ENCODE peak calls at places on chromosomes 6 and 20, in seven cellular contexts. A is B cell, P is nephron progenitor cell, R is pancreas, I is fibroblast of mammary gland, L is GM13976, H is Calu3. O is an unnamed sample.

GRCh38 chr20:11849270-11849920 is 68.3 kb upstream of the BTBD3 start:
- DNase-seq in A (no peak), P (no peak), R (no peak), I (peak), L (no peak), H (no peak), O (no peak)

GRCh38 chr20:42567409-42567808 is 622.3 kb downstream of the PTPRT start:
- DNase-seq in A (no peak), P (no peak), R (no peak), I (no peak), L (no peak), H (peak), O (no peak)

GRCh38 chr6:123829302-123829953 is 25.8 kb downstream of the NKAIN2 start:
- DNase-seq in A (no peak), P (no peak), R (no peak), I (peak), L (no peak), H (no peak), O (no peak)

GRCh38 chr6:161503570-161503969 is 229.7 kb upstream of the AGPAT4 start:
- DNase-seq in A (no peak), P (no peak), R (no peak), I (no peak), L (no peak), H (no peak), O (no peak)

GRCh38 chr6:62891065-62891647 is 320.1 kb upstream of the FKBP1C start:
- DNase-seq in A (no peak), P (no peak), R (no peak), I (peak), L (no peak), H (peak), O (no peak)

GRCh38 chr6:73079978-73080377 is 145.3 kb downstream of the KHDC1L start:
- DNase-seq in A (no peak), P (no peak), R (no peak), I (peak), L (peak), H (no peak), O (no peak)

GRCh38 chr6:27263886-27264285 is 16.4 kb downstream of the PRSS16 start:
- DNase-seq in A (no peak), P (no peak), R (no peak), I (no peak), L (no peak), H (no peak), O (no peak)

GRCh38 chr6:53979468-53980067 is 131.7 kb upstream of the MLIP start:
- DNase-seq in A (peak), P (peak), R (no peak), I (peak), L (peak), H (peak), O (peak)

GRCh38 chr6:25136879-25137278 is 142.3 kb upstream of the CARMIL1 start:
- DNase-seq in A (no peak), P (no peak), R (no peak), I (peak), L (no peak), H (no peak), O (no peak)

GRCh38 chr20:23455641-23456040 is 3.0 kb upstream of the CST11 start:
- DNase-seq in A (no peak), P (no peak), R (no peak), I (no peak), L (no peak), H (no peak), O (no peak)

GRCh38 chr6:110625883-110626282 is 149.5 kb upstream of the SLC22A16 start:
- DNase-seq in A (no peak), P (no peak), R (no peak), I (peak), L (no peak), H (no peak), O (no peak)

GRCh38 chr6:37502703-37503485 is 3.2 kb upstream of the CCDC167 start:
- DNase-seq in A (peak), P (no peak), R (no peak), I (no peak), L (no peak), H (no peak), O (no peak)

GRCh38 chr6:33905081-33905609 is 101.3 kb upstream of the MLN start:
- DNase-seq in A (peak), P (no peak), R (no peak), I (no peak), L (no peak), H (no peak), O (no peak)

GRCh38 chr20:19786311-19786710 is 28.3 kb downstream of the RIN2 start:
- DNase-seq in A (no peak), P (no peak), R (no peak), I (peak), L (no peak), H (no peak), O (no peak)

GRCh38 chr20:33081411-33082154 is 2.1 kb downstream of the BPIFB4 start:
- DNase-seq in A (no peak), P (no peak), R (no peak), I (no peak), L (no peak), H (no peak), O (no peak)

GRCh38 chr6:14382381-14383236 is 265.0 kb downstream of the CD83 start:
- DNase-seq in A (no peak), P (no peak), R (no peak), I (no peak), L (no peak), H (no peak), O (no peak)

GRCh38 chr20:38294334-38294592 is 9.7 kb upstream of the BPI start:
- DNase-seq in A (no peak), P (no peak), R (no peak), I (no peak), L (no peak), H (no peak), O (no peak)

GRCh38 chr6:53347250-53347920 is 1.4 kb downstream of the ELOVL5 start:
- DNase-seq in A (peak), P (no peak), R (peak), I (peak), L (no peak), H (no peak), O (peak)

GRCh38 chr6:57173886-57174510 is 1.9 kb downstream of the BAG2 start:
- DNase-seq in A (no peak), P (no peak), R (no peak), I (peak), L (no peak), H (peak), O (no peak)

GRCh38 chr20:12201289-12201991 is 283.7 kb downstream of the BTBD3 start:
- DNase-seq in A (no peak), P (no peak), R (no peak), I (peak), L (no peak), H (no peak), O (no peak)

GRCh38 chr6:11323666-11324452 is 91.4 kb upstream of the NEDD9 start:
- DNase-seq in A (no peak), P (no peak), R (no peak), I (no peak), L (peak), H (no peak), O (no peak)

GRCh38 chr6:153767127-153767526 is 271.9 kb upstream of the OPRM1 start:
- DNase-seq in A (no peak), P (no peak), R (no peak), I (no peak), L (no peak), H (no peak), O (no peak)

GRCh38 chr6:27468334-27468733 is 4.6 kb downstream of the ZNF184 start:
- DNase-seq in A (no peak), P (no peak), R (no peak), I (peak), L (no peak), H (no peak), O (no peak)

GRCh38 chr6:40482532-40482931 is 104.6 kb downstream of the LRFN2 start:
- DNase-seq in A (no peak), P (peak), R (no peak), I (no peak), L (no peak), H (no peak), O (no peak)

GRCh38 chr20:48398506-48399449 is 429.0 kb downstream of the PREX1 start:
- DNase-seq in A (no peak), P (peak), R (no peak), I (peak), L (no peak), H (no peak), O (no peak)

GRCh38 chr6:154425034-154425433 is 68.4 kb upstream of the IPCEF1 start:
- DNase-seq in A (no peak), P (no peak), R (no peak), I (no peak), L (no peak), H (no peak), O (no peak)

GRCh38 chr20:50689864-50690263 is 1.5 kb downstream of the RIPOR3 start:
- DNase-seq in A (no peak), P (no peak), R (peak), I (peak), L (no peak), H (peak), O (no peak)
- TF ChIP-seq CTCF in A (no peak), P (no peak), R (no peak), I (no peak), L (no peak), H (no peak), O (no peak)

GRCh38 chr20:17628101-17628841 is 53.8 kb downstream of the RRBP1 start:
- DNase-seq in A (no peak), P (no peak), R (no peak), I (no peak), L (no peak), H (no peak), O (no peak)
- TF ChIP-seq CTCF in A (no peak), P (no peak), R (no peak), I (no peak), L (no peak), H (no peak), O (no peak)

GRCh38 chr6:15444881-15445280 is 199.0 kb downstream of the JARID2 start:
- DNase-seq in A (no peak), P (no peak), R (peak), I (no peak), L (no peak), H (peak), O (no peak)
- TF ChIP-seq CTCF in A (no peak), P (no peak), R (no peak), I (no peak), L (no peak), H (no peak), O (no peak)

GRCh38 chr6:3540253-3540820 is 83.5 kb upstream of the SLC22A23 start:
- DNase-seq in A (no peak), P (no peak), R (no peak), I (no peak), L (no peak), H (no peak), O (no peak)

GRCh38 chr6:3545156-3545555 is 88.3 kb upstream of the SLC22A23 start:
- DNase-seq in A (no peak), P (no peak), R (no peak), I (no peak), L (no peak), H (no peak), O (no peak)

GRCh38 chr6:3540980-3541379 is 84.1 kb upstream of the SLC22A23 start:
- DNase-seq in A (no peak), P (peak), R (no peak), I (no peak), L (no peak), H (no peak), O (no peak)

GRCh38 chr6:3538536-3538935 is 81.7 kb upstream of the SLC22A23 start:
- DNase-seq in A (no peak), P (no peak), R (no peak), I (no peak), L (no peak), H (no peak), O (no peak)

DNA sequence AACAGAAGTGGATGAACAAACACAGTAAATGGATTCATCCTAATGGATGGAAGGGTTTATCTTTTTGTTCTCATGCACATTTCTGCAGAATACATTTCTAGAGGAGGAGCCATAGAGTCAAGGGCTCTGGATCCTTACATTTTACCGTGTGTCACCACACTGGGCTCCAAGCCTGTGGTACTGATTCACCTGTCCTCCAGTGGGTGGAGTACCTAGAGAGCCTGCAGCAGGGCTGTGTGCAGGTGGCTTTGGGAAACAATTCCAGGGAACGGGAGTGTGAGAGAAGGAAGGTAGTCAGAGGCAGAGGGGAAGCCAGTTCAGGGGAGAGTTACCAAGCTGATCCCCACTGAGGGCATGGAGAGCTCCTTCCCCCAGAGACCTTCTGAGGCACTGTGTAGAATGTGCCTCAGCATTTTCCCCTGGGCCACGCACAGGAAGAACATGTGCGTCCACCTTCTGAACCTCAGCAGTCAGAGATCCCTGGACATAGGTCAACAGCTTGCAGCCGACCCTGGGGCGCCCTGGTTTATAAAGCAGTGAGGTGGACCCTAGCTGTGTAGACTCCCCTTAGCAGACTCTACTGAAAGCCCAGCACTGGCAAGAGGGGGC is 85.3 kb upstream of the SLC22A23 start:
- DNase-seq in A (no peak), P (no peak), R (no peak), I (no peak), L (no peak), H (no peak), O (no peak)
- TF ChIP-seq CTCF in A (no peak), P (no peak), R (no peak), I (no peak), L (no peak), H (no peak), O (no peak)

GRCh38 chr20:24627926-24628325 is 158.5 kb downstream of the SYNDIG1 start:
- DNase-seq in A (no peak), P (no peak), R (no peak), I (no peak), L (no peak), H (no peak), O (no peak)

GRCh38 chr20:24628985-24629384 is 159.6 kb downstream of the SYNDIG1 start:
- DNase-seq in A (no peak), P (no peak), R (no peak), I (no peak), L (no peak), H (no peak), O (no peak)

GRCh38 chr20:24631173-24631505 is 161.7 kb downstream of the SYNDIG1 start:
- DNase-seq in A (no peak), P (no peak), R (no peak), I (no peak), L (no peak), H (no peak), O (no peak)

GRCh38 chr20:24630486-24631172 is 161.2 kb downstream of the SYNDIG1 start:
- DNase-seq in A (no peak), P (no peak), R (no peak), I (no peak), L (no peak), H (no peak), O (no peak)

DNA sequence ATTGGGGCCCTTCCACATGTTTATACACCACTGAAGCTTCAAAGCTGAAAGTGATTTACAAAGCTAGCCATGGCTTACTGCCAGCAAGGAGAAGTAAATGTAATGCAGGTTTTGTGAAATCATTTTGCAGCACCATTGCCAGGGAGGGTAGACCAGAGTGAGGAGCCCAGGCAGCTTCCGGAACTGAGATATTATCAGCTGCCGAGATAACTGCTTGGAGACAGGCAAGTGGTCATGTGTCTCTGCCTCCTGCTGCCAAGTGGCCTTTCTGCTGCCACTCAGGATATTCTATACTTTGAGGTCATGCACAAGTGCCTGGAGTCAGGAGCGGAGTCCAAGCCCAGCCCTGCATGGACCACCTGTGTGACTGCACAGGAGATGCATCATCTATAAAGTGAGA is 160.2 kb downstream of the SYNDIG1 start:
- DNase-seq in A (no peak), P (no peak), R (no peak), I (no peak), L (no peak), H (no peak), O (no peak)
- TF ChIP-seq CTCF in A (no peak), P (no peak), R (no peak), I (no peak), L (no peak), H (no peak), O (no peak)

DNA sequence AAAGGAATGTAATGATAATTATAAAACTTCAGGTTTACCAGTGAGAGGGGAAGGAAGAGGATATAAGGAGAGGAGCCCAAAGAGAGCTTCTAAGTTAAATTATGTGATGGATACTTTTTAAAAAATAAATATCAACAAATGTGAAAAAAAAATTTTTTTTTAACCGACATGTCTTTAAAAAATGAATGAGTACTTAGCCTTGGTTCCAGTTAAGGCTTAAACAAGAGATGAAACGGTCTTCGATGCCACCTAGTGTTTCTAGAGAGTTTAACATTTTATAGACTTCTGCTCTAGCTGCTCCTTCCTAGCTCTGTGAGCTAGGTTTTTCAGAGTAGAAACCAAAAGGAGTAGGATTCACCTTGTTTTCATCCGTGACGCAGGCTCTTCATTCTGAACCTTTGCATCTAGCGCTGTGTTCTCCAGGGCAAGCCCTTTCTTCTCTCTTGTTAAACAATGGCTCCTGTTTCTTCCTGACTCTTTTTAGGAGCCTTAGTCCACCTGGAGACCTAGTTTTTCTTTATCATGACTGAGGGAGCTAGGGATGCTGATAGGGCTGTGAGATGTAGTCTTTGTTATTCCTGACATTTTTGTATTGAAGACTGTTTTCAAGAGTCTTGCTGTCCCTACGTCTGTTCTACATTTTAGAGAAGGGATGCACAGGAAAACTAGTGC is 42.4 kb upstream of the GNRH2 start:
- DNase-seq in A (no peak), P (no peak), R (no peak), I (peak), L (peak), H (no peak), O (peak)
- TF ChIP-seq CTCF in A (peak), P (peak), R (peak), I (peak), L (peak), H (no peak), O (peak)

DNA sequence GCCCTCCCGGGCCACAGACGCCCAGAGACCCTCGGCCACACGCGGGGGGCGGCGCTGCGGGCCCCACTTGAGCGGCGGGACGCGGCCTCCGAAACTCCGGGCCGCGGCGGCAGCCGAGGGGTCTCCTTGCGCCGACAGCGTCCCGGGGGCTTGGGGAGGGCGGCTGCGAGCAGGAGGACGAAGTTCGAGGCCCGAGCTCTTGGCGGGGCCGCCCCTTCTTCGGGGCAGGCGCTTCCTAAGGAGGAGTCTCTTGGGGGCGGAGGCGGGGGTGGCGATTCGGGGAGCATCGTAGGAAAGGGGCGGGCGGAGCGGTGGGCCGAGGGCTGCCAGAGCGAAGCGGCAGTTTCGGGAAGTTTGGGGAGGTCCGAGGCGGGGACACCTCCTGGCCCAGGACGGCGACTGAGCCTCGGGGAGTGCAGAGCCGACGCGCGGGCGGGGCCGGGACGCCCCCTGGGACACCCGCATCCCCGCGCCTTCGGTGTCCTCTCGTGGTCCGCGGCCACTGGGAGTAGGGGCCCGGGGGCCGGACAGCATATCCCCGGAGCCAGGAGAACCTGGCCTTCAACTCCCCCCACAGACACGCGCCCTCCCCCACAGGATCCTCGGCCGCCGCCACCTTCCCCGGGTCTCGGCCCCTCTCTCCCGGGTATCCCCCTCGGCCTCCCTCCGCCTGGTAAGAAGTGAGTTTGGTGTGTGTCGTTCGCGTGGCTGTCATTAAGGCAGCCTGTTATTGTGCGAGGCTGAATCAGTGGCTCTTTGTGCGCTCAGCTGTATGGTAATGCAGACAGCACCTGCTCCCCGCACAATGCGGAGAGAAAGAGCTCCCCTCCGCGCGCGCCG is 613 bp upstream of the DLL1 start:
- DNase-seq in A (no peak), P (peak), R (peak), I (no peak), L (peak), H (no peak), O (peak)
- TF ChIP-seq CTCF in A (no peak), P (no peak), R (no peak), I (no peak), L (peak), H (no peak), O (peak)

DNA sequence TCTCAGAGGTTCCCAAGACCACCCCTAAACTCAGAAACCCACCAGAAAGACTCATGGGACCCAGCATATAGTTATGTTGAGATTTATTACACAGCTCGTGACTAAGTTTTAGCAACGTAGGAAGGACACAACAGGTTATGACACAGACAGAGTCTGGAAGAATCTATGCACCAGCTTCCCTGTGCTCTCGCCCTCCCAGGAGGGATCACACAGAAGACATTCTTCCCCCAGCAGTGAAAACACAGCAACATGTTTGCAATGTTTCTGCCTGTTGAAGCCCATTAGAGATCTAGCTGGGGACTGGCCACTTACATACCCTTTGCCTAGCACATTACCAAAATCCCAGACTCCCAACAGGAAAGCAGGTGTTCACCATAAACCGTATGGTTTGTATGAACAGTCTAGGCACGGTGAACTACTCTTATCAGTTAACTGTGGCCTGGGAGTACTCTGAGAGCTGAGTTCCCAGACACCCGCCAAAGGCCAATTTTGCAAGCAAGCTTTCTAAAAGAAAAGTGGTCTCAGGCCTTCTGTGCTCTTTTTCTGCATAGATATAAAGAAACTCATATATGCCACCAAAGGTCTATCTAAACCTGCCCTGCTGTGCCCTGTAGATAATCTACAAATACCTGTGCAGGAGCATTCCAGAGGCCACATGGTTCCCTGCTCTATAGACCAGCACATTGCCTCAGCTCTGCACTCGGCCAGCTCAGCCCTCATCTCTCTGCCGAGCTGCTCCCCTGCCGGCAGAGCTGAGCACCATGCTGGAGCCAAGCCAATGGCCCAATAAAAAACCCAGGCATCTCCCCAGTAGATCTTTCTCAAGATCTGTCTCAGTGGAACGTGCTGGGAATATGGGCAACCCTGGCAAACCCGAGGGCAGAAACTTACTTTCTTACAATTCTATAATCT is 69.6 kb upstream of the SMIM28 start:
- DNase-seq in A (no peak), P (no peak), R (peak), I (peak), L (no peak), H (no peak), O (no peak)
- TF ChIP-seq CTCF in A (no peak), P (no peak), R (no peak), I (peak), L (no peak), H (no peak), O (no peak)

O was measured in GM13977.